ENCODE peak calls at places on chromosome 11, in four cellular contexts. H, G, L and N are unnamed samples. For H3K4me1, the result is how much of the 10 kb centered on the place peaks cover.

GRCh38 chr11:44758996-44759395 is 32.2 kb downstream of the TSPAN18 start:
- DNase-seq in H (no peak), G (peak), L (no peak), N (no peak)

GRCh38 chr11:21195995-21196394 is 526.6 kb downstream of the NELL1 start:
- DNase-seq in H (no peak), G (no peak), L (no peak), N (no peak)

GRCh38 chr11:112771847-112772246 is 189.4 kb upstream of the NCAM1 start:
- DNase-seq in H (no peak), G (no peak), L (no peak), N (no peak)

GRCh38 chr11:9701799-9702198 is 37.9 kb downstream of the SWAP70 start:
- DNase-seq in H (no peak), G (no peak), L (no peak), N (no peak)

GRCh38 chr11:75924966-75925784 is 110.2 kb downstream of the UVRAG start:
- DNase-seq in H (no peak), G (peak), L (no peak), N (no peak)

GRCh38 chr11:29183301-29183700 is 833.5 kb downstream of the KCNA4 start:
- DNase-seq in H (no peak), G (no peak), L (no peak), N (no peak)

GRCh38 chr11:37322333-37323194 is 724.5 kb upstream of the RAG2 start:
- DNase-seq in H (no peak), G (no peak), L (no peak), N (no peak)

GRCh38 chr11:126083829-126084607 is 21.4 kb upstream of the CDON start:
- DNase-seq in H (no peak), G (no peak), L (no peak), N (no peak)

GRCh38 chr11:92932023-92932422 is 37.4 kb upstream of the MTNR1B start:
- DNase-seq in H (no peak), G (no peak), L (no peak), N (no peak)

GRCh38 chr11:72497731-72498130 is 63.4 kb upstream of the CLPB start:
- DNase-seq in H (no peak), G (no peak), L (no peak), N (no peak)

GRCh38 chr11:129610125-129610524 is 205.5 kb upstream of the TMEM45B start:
- DNase-seq in H (no peak), G (no peak), L (no peak), N (no peak)

GRCh38 chr11:45899448-45900174 is 7.5 kb downstream of the FREY1 start:
- DNase-seq in H (peak), G (peak), L (peak), N (no peak)

GRCh38 chr11:86519064-86519911 is 144.6 kb downstream of the CCDC81 start:
- DNase-seq in H (no peak), G (no peak), L (no peak), N (no peak)

GRCh38 chr11:57779275-57779674 is 17.7 kb downstream of the CTNND1 start:
- DNase-seq in H (no peak), G (no peak), L (no peak), N (no peak)

GRCh38 chr11:16002942-16003341 is 353.4 kb downstream of the SOX6 start:
- DNase-seq in H (no peak), G (no peak), L (no peak), N (no peak)

GRCh38 chr11:90204832-90205646 is 17.8 kb downstream of the CHORDC1 start:
- DNase-seq in H (no peak), G (no peak), L (no peak), N (no peak)

GRCh38 chr11:58788355-58789023 is 56.0 kb downstream of the GLYATL2 start:
- DNase-seq in H (no peak), G (peak), L (no peak), N (no peak)

GRCh38 chr11:118068206-118068944 is 8.5 kb upstream of the TMPRSS4 start:
- DNase-seq in H (no peak), G (no peak), L (no peak), N (no peak)

GRCh38 chr11:68533945-68534344 is 73.4 kb downstream of the PPP6R3 start:
- DNase-seq in H (no peak), G (no peak), L (no peak), N (no peak)

GRCh38 chr11:44949160-44950035 is 1.3 kb downstream of the TP53I11 start:
- DNase-seq in H (no peak), G (no peak), L (peak), N (no peak)

GRCh38 chr11:69869311-69869939 is 50.2 kb upstream of the FGF3 start:
- DNase-seq in H (no peak), G (no peak), L (no peak), N (no peak)

GRCh38 chr11:118911880-118912741 is 13.6 kb downstream of the BCL9L start:
- DNase-seq in H (peak), G (peak), L (peak), N (no peak)

GRCh38 chr11:132911186-132911585 is 621.1 kb downstream of the OPCML start:
- DNase-seq in H (no peak), G (peak), L (no peak), N (no peak)

GRCh38 chr11:41274831-41275230 is 184.6 kb downstream of the LRRC4C start:
- DNase-seq in H (no peak), G (no peak), L (no peak), N (no peak)

GRCh38 chr11:19988598-19988997 is 171.7 kb downstream of the DBX1 start:
- DNase-seq in H (no peak), G (no peak), L (no peak), N (no peak)
- H3K4me1 ChIP-seq in H (under half), G (under half), L (under half), N (under half)

GRCh38 chr11:83472831-83473230 is 186.7 kb upstream of the CCDC90B start:
- DNase-seq in H (no peak), G (no peak), L (no peak), N (no peak)

GRCh38 chr11:83473771-83474170 is 187.6 kb upstream of the CCDC90B start:
- DNase-seq in H (no peak), G (no peak), L (no peak), N (no peak)

GRCh38 chr11:83477772-83478171 is 191.6 kb upstream of the CCDC90B start:
- DNase-seq in H (no peak), G (no peak), L (no peak), N (no peak)

GRCh38 chr11:83472328-83472727 is 186.2 kb upstream of the CCDC90B start:
- DNase-seq in H (no peak), G (no peak), L (no peak), N (no peak)

GRCh38 chr11:83475741-83476140 is 189.6 kb upstream of the CCDC90B start:
- DNase-seq in H (no peak), G (no peak), L (no peak), N (no peak)
- H3K4me3 ChIP-seq in H (no peak), G (no peak), L (no peak), N (no peak)

GRCh38 chr11:43578346-43579170 is 102.0 kb upstream of the HSD17B12 start:
- DNase-seq in H (no peak), G (no peak), L (no peak), N (no peak)

GRCh38 chr11:43575931-43576833 is 104.4 kb upstream of the HSD17B12 start:
- DNase-seq in H (no peak), G (no peak), L (no peak), N (no peak)

GRCh38 chr11:43576834-43577521 is 103.6 kb upstream of the HSD17B12 start:
- DNase-seq in H (no peak), G (peak), L (no peak), N (no peak)

GRCh38 chr11:43579171-43579918 is 101.2 kb upstream of the HSD17B12 start:
- DNase-seq in H (no peak), G (no peak), L (peak), N (no peak)

GRCh38 chr11:43577566-43578264 is 102.8 kb upstream of the HSD17B12 start:
- DNase-seq in H (no peak), G (no peak), L (no peak), N (no peak)
- TF ChIP-seq CTCF in H (no peak), G (no peak), L (no peak), N (no peak)

GRCh38 chr11:47177229-47177845 is 658 bp upstream of the ARFGAP2 start:
- DNase-seq in H (peak), G (peak), L (no peak), N (no peak)

GRCh38 chr11:47176328-47177228 is at the start of gene ARFGAP2:
- DNase-seq in H (peak), G (peak), L (peak), N (peak)

GRCh38 chr11:47177846-47178245 is 1.2 kb upstream of the ARFGAP2 start:
- DNase-seq in H (no peak), G (peak), L (no peak), N (no peak)

GRCh38 chr11:47178305-47178704 is 1.6 kb upstream of the ARFGAP2 start:
- DNase-seq in H (no peak), G (no peak), L (no peak), N (no peak)

DNA sequence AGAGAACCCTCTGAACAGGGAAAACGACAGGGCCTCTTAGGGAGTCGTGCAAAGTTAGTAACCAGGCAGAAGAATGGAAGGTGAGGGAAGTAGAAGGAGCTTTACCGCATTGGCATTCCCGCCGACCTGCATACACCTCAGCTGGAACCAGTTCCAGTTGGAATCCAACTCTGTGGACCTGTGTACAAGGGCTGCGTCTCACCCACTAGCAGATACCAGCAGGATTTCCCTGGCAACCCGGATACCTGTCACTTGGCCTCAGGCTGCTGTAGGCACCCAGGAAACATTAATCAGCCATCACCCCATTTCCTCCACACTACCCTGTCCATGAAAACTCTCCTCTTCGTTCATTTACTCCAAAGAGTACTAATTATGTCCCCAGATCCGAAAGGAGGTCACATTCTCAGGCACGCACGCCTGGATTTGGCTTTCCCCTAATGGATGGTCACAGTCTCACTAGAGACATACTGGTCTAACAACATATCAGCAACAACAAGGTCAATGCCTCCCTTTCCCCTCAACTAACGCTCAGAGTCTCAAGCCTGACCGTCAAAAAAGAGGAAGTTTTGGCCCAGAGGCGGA is 842 bp downstream of the ARFGAP2 start:
- DNase-seq in H (no peak), G (no peak), L (no peak), N (no peak)
- H3K4me1 ChIP-seq in H (under half), G (under half), L (under half), N (under half)

GRCh38 chr11:66275984-66276612 is 1.9 kb upstream of the CNIH2 start:
- DNase-seq in H (no peak), G (no peak), L (no peak), N (no peak)

GRCh38 chr11:66275396-66275795 is 2.6 kb upstream of the CNIH2 start:
- DNase-seq in H (no peak), G (no peak), L (no peak), N (no peak)

GRCh38 chr11:66278396-66279091 is 569 bp downstream of the CNIH2 start:
- DNase-seq in H (no peak), G (no peak), L (no peak), N (no peak)

GRCh38 chr11:66279092-66279797 is 1.3 kb downstream of the CNIH2 start:
- DNase-seq in H (no peak), G (no peak), L (no peak), N (no peak)

GRCh38 chr11:66277475-66278391 is at the start of gene CNIH2:
- DNase-seq in H (no peak), G (no peak), L (peak), N (no peak)
- H3K4me3 ChIP-seq in H (peak), G (no peak), L (no peak), N (no peak)